ENCODE peak calls at places on chromosomes 5 and 9, in five cellular contexts. A, E, W, B and O are unnamed samples. For H3K27me3, the result is how much of the 10 kb centered on the place peaks cover.

GRCh38 chr9:137478613-137479314 is 19.6 kb upstream of the NSMF start:
- DNase-seq in W (no peak), B (peak), A (peak), E (peak), O (no peak)

GRCh38 chr5:76249601-76250000 is 153.5 kb upstream of the IQGAP2 start:
- DNase-seq in B (no peak), A (no peak), E (no peak), W (no peak), O (no peak)

GRCh38 chr5:30100929-30101328 is 1092.6 kb upstream of the CDH6 start:
- DNase-seq in W (no peak), E (no peak), B (no peak), A (no peak), O (no peak)

GRCh38 chr9:124481115-124481514 is 26.1 kb downstream of the NR5A1 start:
- DNase-seq in A (no peak), E (no peak), B (no peak), W (no peak), O (no peak)

GRCh38 chr5:181058786-181059296 is 18.8 kb downstream of the BTNL9 start:
- DNase-seq in W (no peak), A (no peak), B (no peak), E (no peak), O (no peak)

GRCh38 chr5:178469011-178469974 is 120.9 kb downstream of the COL23A1 start:
- DNase-seq in A (no peak), E (peak), B (no peak), W (no peak), O (no peak)

GRCh38 chr5:133360693-133361479 is 251.5 kb downstream of the FSTL4 start:
- DNase-seq in A (no peak), E (no peak), W (peak), B (no peak), O (no peak)

GRCh38 chr5:76831108-76831447 is 12.2 kb downstream of the F2RL1 start:
- DNase-seq in B (peak), W (peak), E (no peak), A (peak), O (no peak)

GRCh38 chr9:134784612-134785305 is 95.9 kb upstream of the FCN2 start:
- DNase-seq in B (no peak), A (no peak), E (no peak), W (peak), O (no peak)

GRCh38 chr9:91746904-91747303 is 203.1 kb downstream of the ROR2 start:
- DNase-seq in A (no peak), W (no peak), E (no peak), B (peak), O (no peak)

DNA sequence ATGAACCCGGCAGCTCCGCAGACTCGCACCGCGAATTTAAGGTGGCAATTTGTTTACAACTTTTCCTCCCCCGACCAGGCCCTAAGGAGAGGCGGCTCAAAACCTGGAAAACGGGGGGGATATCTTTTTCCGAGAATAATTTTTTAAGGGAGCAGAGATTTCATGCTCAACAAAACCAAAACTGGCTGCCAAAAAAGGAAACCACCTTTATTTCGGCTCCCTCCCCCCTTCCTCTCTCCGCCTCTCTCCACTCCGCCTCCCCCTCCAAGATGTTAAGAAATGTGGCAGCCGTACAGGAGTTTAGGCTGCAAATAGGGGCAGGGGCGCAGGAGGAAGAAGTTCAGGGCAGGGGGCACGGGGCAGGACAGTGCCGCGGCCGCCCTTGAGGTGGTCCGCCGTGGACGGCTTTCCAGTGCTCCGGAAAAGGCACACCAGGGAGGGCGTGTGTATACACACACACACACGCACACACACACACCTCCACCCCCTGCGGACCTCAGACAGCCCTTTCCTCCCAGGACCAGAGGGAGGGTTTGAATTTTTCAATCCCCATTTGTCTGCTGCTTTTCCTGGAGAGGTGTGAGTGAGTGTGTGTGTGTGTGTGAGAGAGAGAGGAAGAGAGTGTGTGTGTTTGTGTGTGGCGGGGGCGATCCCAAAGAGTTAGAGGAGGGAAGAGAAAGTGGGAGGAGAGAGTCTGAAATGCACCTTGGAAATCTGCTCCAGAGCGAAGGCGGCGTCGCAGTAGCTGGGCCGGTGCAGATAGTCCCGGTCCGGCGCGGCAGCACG is 9.1 kb downstream of the PTCH1 start:
- DNase-seq in W (peak), E (peak), A (peak), B (peak), O (peak)
- H3K27me3 ChIP-seq in W (under half), E (under half), A (under half), B (under half), O (under half)

DNA sequence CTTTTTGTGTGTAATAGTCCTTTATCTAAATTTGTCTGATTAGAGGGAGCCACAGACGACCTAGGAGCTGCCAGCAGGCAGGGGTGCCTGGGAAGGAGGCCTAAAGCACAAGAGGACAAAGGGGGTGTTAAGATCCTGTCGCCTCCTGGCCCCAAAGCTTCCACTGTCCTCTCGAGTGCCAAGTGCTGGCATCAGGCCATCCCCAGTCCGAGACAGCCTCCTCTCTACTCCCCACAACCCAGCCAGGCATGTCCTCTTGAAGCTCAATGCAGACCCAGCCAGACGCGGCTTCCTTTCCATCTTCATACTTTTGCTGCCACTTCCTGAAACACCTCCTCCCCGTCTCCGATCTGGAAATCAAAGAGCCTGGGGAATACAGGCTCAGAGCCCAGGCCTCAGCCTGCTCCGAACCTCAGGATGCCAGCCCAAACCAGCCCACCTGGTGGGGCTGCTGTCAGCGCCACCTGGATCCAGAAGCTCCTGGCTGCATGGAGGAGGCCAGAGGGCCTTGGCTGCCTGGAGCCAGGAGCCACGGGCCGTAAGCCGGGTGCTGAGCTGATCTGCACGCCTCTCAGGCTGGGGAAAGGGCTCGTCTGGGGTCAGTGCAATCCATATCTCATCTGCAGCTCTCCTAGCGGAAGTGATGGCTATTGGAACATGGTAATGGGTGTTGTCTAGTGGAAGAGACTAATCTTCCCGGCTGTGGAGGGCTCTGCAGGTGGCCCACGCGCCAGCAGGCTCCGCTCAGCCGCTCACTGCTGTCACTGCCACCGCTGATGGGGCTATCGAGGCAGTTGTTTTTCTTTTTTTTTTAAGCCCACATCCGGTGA is 60.2 kb upstream of the FUBP3 start:
- DNase-seq in W (no peak), E (no peak), B (no peak), A (no peak), O (no peak)
- H3K27me3 ChIP-seq in W (under half), E (under half), B (under half), A (under half), O (under half)

DNA sequence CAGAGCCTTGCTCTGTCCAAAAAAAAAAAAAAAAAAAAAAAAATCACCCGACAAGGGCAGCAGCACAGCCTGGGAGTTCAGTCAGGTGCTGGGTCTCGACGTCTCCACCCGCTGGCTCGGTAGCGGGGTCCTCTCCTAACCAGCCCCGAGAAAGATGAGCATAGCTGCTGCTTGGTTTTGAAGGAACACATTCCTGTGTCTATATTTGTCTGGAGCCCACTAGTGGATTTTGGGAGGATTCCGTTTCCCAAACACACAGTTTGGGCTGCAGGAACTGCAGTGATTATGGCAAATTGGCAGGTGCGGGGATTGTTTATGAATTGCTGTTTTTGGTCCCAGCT is 1.2 kb downstream of the OTULINL start:
- DNase-seq in E (no peak), W (no peak), A (no peak), B (no peak), O (no peak)
- H3K27me3 ChIP-seq in E (under half), W (half or more), A (under half), B (half or more), O (under half)

DNA sequence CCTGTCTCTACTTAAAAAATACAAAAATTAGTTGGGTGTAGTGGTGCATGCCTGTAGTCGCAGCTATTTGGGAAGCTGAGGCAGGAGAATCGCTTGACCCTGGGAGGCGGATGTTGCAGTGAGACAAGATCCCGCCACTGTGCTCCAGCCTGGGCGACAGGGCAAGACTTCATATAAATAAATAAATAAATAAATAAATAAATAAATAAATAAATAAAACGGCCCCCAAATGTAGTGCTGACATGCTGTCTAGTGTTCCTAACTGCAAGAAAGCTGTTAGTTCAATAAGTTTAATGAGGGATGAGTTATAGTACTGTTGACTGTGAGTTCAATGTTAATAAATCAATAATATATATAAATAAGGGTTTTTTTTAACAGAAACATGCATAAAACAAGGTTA is 7.5 kb upstream of the CYFIP2 start:
- DNase-seq in B (no peak), E (no peak), A (no peak), W (no peak), O (no peak)
- H3K27me3 ChIP-seq in B (under half), E (under half), A (under half), W (under half), O (under half)

DNA sequence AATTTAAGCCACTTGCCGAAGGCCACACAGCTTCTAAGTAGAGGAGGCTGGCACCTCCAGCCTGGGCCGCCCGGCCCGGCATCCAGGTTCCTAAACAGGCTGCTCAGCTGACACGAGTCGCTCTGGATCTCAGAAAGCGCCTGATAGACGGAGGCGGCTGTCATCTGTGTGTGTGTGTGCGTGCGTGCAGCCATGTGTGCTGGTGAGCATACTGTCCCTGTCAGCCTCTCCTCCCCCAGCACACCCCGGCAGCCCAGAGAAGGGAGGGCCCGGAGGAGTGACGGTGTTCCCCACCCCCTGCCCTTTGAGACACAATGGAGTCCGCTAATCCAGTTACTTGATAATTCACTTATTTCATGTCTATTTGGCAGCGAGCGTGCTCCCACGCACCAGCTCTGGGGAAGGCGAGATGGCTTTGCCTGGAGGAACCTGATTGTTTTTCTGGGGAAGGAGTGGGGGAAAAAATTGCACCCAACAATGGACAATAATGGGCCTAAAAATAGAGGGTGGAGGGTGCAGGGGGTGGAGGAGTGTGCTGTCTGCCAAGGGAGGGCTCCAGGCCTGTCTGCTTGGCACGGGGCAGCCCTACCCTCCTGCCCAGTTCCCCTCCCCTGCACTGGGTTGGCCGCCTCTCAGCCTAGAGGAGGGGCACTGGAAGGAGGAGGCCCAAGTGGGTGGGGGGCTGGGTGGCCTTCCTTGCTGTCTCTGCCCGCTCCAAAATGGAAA is 20.1 kb downstream of the NTNG2 start:
- DNase-seq in W (peak), E (no peak), B (peak), A (no peak), O (no peak)
- H3K27me3 ChIP-seq in W (under half), E (under half), B (half or more), A (under half), O (half or more)

GRCh38 chr5:176806137-176806536 is 4.2 kb upstream of the UNC5A start:
- DNase-seq in E (no peak), B (peak), W (peak), A (peak), O (peak)

GRCh38 chr5:176812269-176813259 is 2.2 kb downstream of the UNC5A start:
- DNase-seq in B (no peak), E (no peak), W (peak), A (peak), O (no peak)

GRCh38 chr5:176810687-176811501 is 535 bp downstream of the UNC5A start:
- DNase-seq in W (no peak), B (no peak), A (no peak), E (no peak), O (no peak)

GRCh38 chr5:176810084-176810597 is at the start of gene UNC5A:
- DNase-seq in B (peak), A (peak), W (peak), E (no peak), O (no peak)

DNA sequence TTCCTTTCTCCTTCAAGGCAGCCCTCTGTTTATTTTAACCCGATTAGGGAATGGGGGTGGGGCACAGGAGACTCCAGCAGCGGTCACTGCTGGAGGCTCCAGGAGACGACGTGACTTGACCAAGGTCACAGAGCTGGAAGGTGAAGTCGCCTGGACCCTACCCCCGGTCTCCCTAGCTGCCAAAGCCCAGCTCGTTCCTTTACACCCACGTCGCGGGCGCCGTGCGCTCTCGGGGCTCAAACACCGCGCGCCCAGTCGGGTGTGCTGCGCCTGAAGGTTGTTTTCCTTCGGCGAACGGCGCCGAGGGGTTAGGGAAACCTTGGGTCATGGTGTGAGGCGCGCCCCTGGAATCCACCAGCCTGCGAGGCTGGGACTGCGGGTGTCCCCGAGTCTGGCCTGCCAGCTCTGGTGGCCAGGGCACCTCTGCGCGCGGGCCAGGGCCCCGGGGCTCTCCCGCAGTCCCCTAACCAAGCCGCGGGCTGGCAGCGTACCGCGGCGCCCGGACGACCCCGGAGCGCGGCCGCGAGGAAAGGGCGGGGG is 745 bp upstream of the UNC5A start:
- DNase-seq in A (no peak), B (no peak), W (peak), E (no peak), O (no peak)
- H3K27me3 ChIP-seq in A (under half), B (half or more), W (half or more), E (under half), O (under half)

GRCh38 chr9:129757045-129757444 is 4.2 kb upstream of the PTGES start:
- DNase-seq in B (no peak), E (no peak), A (peak), W (no peak), O (peak)

GRCh38 chr9:129756191-129756590 is 3.3 kb upstream of the PTGES start:
- DNase-seq in W (no peak), E (no peak), B (no peak), A (no peak), O (no peak)

GRCh38 chr9:129752915-129753724 is at the start of gene PTGES:
- DNase-seq in B (peak), W (peak), A (peak), E (peak), O (peak)

GRCh38 chr9:129751841-129752801 is 721 bp downstream of the PTGES start:
- DNase-seq in W (no peak), A (peak), E (no peak), B (no peak), O (peak)

DNA sequence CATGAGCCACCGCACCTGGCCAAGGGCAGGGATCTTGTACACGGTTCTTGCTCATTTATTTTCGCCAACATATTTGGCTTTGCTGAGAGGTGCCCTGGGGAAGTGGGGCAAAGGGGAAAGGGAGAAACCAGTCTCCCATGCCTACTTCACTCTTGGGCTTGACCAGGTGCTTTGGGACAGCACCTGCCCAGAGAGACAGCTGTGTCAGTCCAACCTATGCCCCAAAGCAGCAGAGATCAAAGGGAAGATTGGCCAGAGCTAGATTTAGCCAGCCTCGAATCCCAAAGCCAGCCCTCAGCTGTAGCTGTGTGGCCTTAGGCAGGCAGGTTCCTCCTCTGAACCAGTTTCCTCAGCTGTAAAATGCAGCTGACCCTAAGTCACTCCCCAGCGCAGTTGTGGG is 2.3 kb upstream of the PTGES start:
- DNase-seq in A (peak), W (no peak), B (no peak), E (no peak), O (no peak)
- H3K27me3 ChIP-seq in A (under half), W (under half), B (under half), E (under half), O (under half)